ENCODE peak calls at places on chromosomes 1 and 21, in nine cellular contexts. B, Y, X, E, M, W, R, F and O are unnamed samples.

GRCh38 chr1:161084205-161084988 is 5.0 kb downstream of the NECTIN4 start:
- DNase-seq in W (no peak), E (no peak), X (peak; percentile 59), B (no peak), F (no peak), Y (no peak), M (no peak), R (no peak), O (no peak)

GRCh38 chr1:17053071-17053684 is 654 bp downstream of the SDHB start:
- DNase-seq in W (no peak), M (no peak), B (no peak), Y (no peak), X (no peak), F (no peak), E (no peak), R (no peak), O (no peak)

GRCh38 chr21:17769049-17769845 is 49.9 kb downstream of the C21orf91 start:
- DNase-seq in E (no peak), F (peak; percentile 76), Y (no peak), W (no peak), B (no peak), M (no peak), R (no peak), X (no peak), O (no peak)

GRCh38 chr1:184972281-184973055 is 1.8 kb downstream of the NIBAN1 start:
- DNase-seq in M (no peak), X (peak; percentile 64), W (no peak), F (peak; percentile 8), R (no peak), Y (no peak), B (no peak), E (no peak), O (no peak)

GRCh38 chr1:47732489-47732888 is 264.7 kb downstream of the TRABD2B start:
- DNase-seq in M (no peak), W (no peak), B (no peak), F (no peak), R (no peak), X (no peak), E (no peak), Y (no peak), O (no peak)

GRCh38 chr1:54989968-54990810 is 8.5 kb upstream of the BSND start:
- DNase-seq in B (no peak), X (peak; percentile 72), F (no peak), W (no peak), Y (no peak), R (no peak), M (no peak), E (no peak), O (no peak)

GRCh38 chr21:39373634-39374033 is 24.7 kb upstream of the HMGN1 start:
- DNase-seq in B (no peak), E (no peak), X (peak; percentile 34), Y (no peak), F (peak; percentile 73), W (no peak), R (no peak), M (no peak), O (no peak)

GRCh38 chr1:110554871-110555801 is 36.2 kb upstream of the KCNA10 start:
- DNase-seq in R (peak; percentile 79), F (no peak), Y (peak; percentile 11), X (peak; percentile 13), E (peak; percentile 60), B (peak; percentile 44), M (no peak), W (peak; percentile 53), O (no peak)

GRCh38 chr1:2229032-2229920 is 1.2 kb downstream of the SKI start:
- DNase-seq in F (peak; percentile 70), M (no peak), E (peak; percentile 73), X (peak; percentile 67), R (peak; percentile 85), W (peak; percentile 83), Y (no peak), B (peak; percentile 70), O (peak; percentile 90)

GRCh38 chr1:210373878-210374599 is 45.3 kb downstream of the HHAT start:
- DNase-seq in E (peak; percentile 69), B (no peak), W (peak; percentile 50), R (no peak), Y (no peak), F (peak; percentile 96), X (peak; percentile 99), M (peak; percentile 83), O (no peak)

GRCh38 chr21:29643289-29643688 is 296.5 kb downstream of the GRIK1 start:
- DNase-seq in B (no peak), W (no peak), F (no peak), X (no peak), E (no peak), R (no peak), M (no peak), Y (no peak), O (no peak)

GRCh38 chr1:168728452-168729404 is at the start of gene DPT:
- DNase-seq in X (peak; percentile 71), F (no peak), Y (no peak), M (no peak), W (no peak), B (peak; percentile 35), E (no peak), R (no peak), O (no peak)

GRCh38 chr1:55425310-55425930 is 210.3 kb upstream of the USP24 start:
- DNase-seq in X (no peak), E (no peak), Y (no peak), F (no peak), W (no peak), M (no peak), B (no peak), R (no peak), O (no peak)

GRCh38 chr1:96842215-96842614 is 120.6 kb downstream of the PTBP2 start:
- DNase-seq in E (no peak), Y (no peak), X (no peak), M (no peak), W (no peak), F (no peak), R (no peak), B (no peak), O (no peak)

GRCh38 chr21:32578107-32578691 is 7.1 kb downstream of the TCP10L start:
- DNase-seq in F (peak; percentile 26), B (no peak), R (no peak), M (no peak), Y (no peak), W (no peak), X (peak; percentile 7), E (no peak), O (no peak)

GRCh38 chr1:214558002-214558770 is 6.8 kb upstream of the PTPN14 start:
- DNase-seq in M (peak; percentile 61), F (peak; percentile 70), R (no peak), Y (no peak), X (peak; percentile 97), B (no peak), E (no peak), W (no peak), O (no peak)

GRCh38 chr1:228341450-228341813 is 65.2 kb downstream of the TRIM11 start:
- DNase-seq in E (no peak), B (peak; percentile 4), X (no peak), Y (no peak), M (no peak), F (no peak), R (no peak), W (peak; percentile 23), O (no peak)

GRCh38 chr1:216841165-216841564 is 117.9 kb upstream of the ESRRG start:
- DNase-seq in E (no peak), X (no peak), B (no peak), F (no peak), R (no peak), M (no peak), Y (no peak), W (no peak), O (no peak)
- TF ChIP-seq CTCF in E (no peak), X (no peak), B (no peak), F (no peak), R (no peak), M (no peak), Y (no peak), W (no peak), O (no peak)

GRCh38 chr1:111656093-111657017 is 36.8 kb downstream of the RAP1A start:
- DNase-seq in R (no peak), X (peak; percentile 42), W (no peak), M (peak; percentile 15), Y (peak; percentile 5), B (no peak), F (peak; percentile 71), E (no peak), O (no peak)
- H3K27ac ChIP-seq in R (peak overlapping the region; percentile 1), X (no peak overlapping the region), W (peak overlapping the region; percentile 25), M (no peak overlapping the region), Y (no peak overlapping the region), B (no peak overlapping the region), F (no peak overlapping the region), E (no peak overlapping the region), O (peak overlapping the region; percentile 22)

DNA sequence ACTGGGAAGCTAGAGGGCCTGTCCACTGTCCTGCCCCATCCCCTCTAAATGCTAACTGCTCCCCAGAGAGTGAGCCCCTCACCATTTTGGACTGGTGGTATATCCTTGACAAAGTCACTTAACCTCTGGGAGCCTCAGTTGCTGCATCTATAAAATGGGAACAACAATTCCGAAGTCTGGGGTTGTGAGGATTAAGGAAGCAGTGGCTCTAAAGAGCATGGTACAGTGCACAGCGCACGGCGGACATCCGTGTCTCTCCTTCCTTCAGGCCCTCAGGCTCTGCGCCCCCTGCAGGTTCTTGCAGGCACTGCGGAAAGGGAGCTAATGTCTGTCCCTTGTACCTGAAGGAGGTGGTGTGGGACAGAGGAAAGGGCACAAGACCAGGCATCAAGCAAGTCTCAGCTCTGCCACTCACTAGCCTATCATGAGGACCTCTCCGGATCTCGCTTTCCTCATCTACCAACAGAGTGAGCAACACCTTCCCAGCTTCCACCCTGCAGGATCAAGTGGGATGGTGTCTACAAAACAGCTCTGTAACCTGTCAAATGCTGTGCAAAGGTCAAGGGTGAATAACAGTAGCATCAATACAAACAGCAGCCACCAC is 20.1 kb downstream of the ECE1 start:
- DNase-seq in E (peak; percentile 66), Y (no peak), B (peak; percentile 73), W (peak; percentile 54), R (peak; percentile 83), M (no peak), F (peak; percentile 75), X (peak; percentile 40), O (peak; percentile 85)
- TF ChIP-seq CTCF in E (peak; percentile 70), Y (peak; percentile 83), B (peak; percentile 76), W (peak; percentile 78), R (peak; percentile 76), M (peak; percentile 89), F (peak; percentile 95), X (peak; percentile 92), O (peak; percentile 36)

GRCh38 chr1:94236021-94236491 is 1.3 kb downstream of the ARHGAP29 start:
- DNase-seq in Y (no peak), E (no peak), B (no peak), M (no peak), F (peak; percentile 47), X (peak; percentile 63), R (no peak), W (no peak), O (no peak)

GRCh38 chr1:94236630-94237290 is 624 bp downstream of the ARHGAP29 start:
- DNase-seq in M (no peak), Y (no peak), X (peak; percentile 55), E (peak; percentile 20), B (peak; percentile 38), R (no peak), F (peak; percentile 43), W (no peak), O (no peak)

GRCh38 chr1:94235189-94236020 is 2.0 kb downstream of the ARHGAP29 start:
- DNase-seq in R (no peak), F (peak; percentile 46), B (no peak), M (no peak), Y (no peak), E (peak; percentile 34), W (no peak), X (no peak), O (no peak)

GRCh38 chr1:94239796-94240195 is 2.4 kb upstream of the ARHGAP29 start:
- DNase-seq in Y (no peak), E (no peak), M (no peak), B (no peak), W (no peak), R (no peak), F (peak; percentile 48), X (no peak), O (no peak)

GRCh38 chr1:94237291-94238226 is at the start of gene ARHGAP29:
- DNase-seq in E (peak; percentile 93), W (no peak), Y (peak; percentile 21), M (no peak), B (peak; percentile 91), R (peak; percentile 85), F (peak; percentile 94), X (peak; percentile 70), O (no peak)
- H3K27ac ChIP-seq in E (peak within 1 kb of the TSS; percentile 97), W (peak within 1 kb of the TSS; percentile 76), Y (peak within 1 kb of the TSS; percentile 86), M (no peak within 1 kb of the TSS), B (peak within 1 kb of the TSS; percentile 99), R (peak within 1 kb of the TSS; percentile 97), F (peak within 1 kb of the TSS; percentile 77), X (peak within 1 kb of the TSS; percentile 57), O (peak within 1 kb of the TSS; percentile 85)